ENCODE peak calls at places on chromosomes 3 and 15, in ten cellular contexts. F is tibial nerve, S is heart right ventricle, T is GM13977, Q is BE2C, B is tibial artery, W is PC-3, A is endothelial cell, C is right atrium auricular region, L is breast epithelium. V is an unnamed sample.

GRCh38 chr3:167880183-167880582 is 144.7 kb downstream of the SERPINI1 start:
- DNase-seq in C (no peak), W (no peak), L (no peak), F (no peak), B (no peak), S (no peak), Q (no peak), T (no peak), A (no peak), V (no peak)

GRCh38 chr3:46978381-46978780 is 1.1 kb upstream of the NBEAL2 start:
- DNase-seq in A (no peak), B (no peak), W (no peak), S (no peak), F (no peak), C (no peak), Q (no peak), L (no peak), T (no peak), V (no peak)

GRCh38 chr3:52086939-52087675 is 30.7 kb upstream of the DUSP7 start:
- DNase-seq in C (no peak), W (no peak), L (no peak), S (no peak), T (no peak), A (no peak), Q (no peak), F (no peak), B (no peak), V (no peak)

GRCh38 chr15:42065008-42065407 is 29.4 kb downstream of the PLA2G4D start:
- DNase-seq in F (no peak), S (peak; percentile 34), A (no peak), T (no peak), Q (peak; percentile 69), L (no peak), W (peak; percentile 51), B (no peak), C (no peak), V (peak; percentile 72)

GRCh38 chr3:133258358-133258757 is 141.5 kb upstream of the BFSP2 start:
- DNase-seq in F (no peak), A (no peak), L (no peak), Q (no peak), S (no peak), W (peak; percentile 1), T (no peak), C (no peak), B (no peak), V (no peak)

GRCh38 chr3:191775451-191776233 is 314.7 kb downstream of the PYDC2 start:
- DNase-seq in S (no peak), L (no peak), F (no peak), Q (no peak), B (no peak), W (peak; percentile 63), C (no peak), T (no peak), A (no peak), V (no peak)

GRCh38 chr3:43792904-43793303 is 102.2 kb downstream of the ABHD5 start:
- DNase-seq in A (no peak), T (no peak), F (no peak), L (no peak), W (peak; percentile 8), S (no peak), C (no peak), Q (no peak), B (no peak), V (peak; percentile 40)

GRCh38 chr15:70314652-70315051 is 216.9 kb upstream of the TLE3 start:
- DNase-seq in L (no peak), Q (no peak), T (no peak), S (no peak), A (no peak), C (no peak), B (no peak), W (no peak), F (no peak), V (no peak)

GRCh38 chr15:89395996-89396395 is 61.4 kb upstream of the POLG start:
- DNase-seq in Q (no peak), C (no peak), A (no peak), F (no peak), S (no peak), W (peak; percentile 13), T (no peak), L (no peak), B (no peak), V (no peak)

GRCh38 chr15:63042879-63043340 is 363 bp downstream of the TPM1 start:
- DNase-seq in A (no peak), F (no peak), T (peak; percentile 49), W (no peak), B (no peak), L (no peak), Q (peak; percentile 34), C (no peak), S (no peak), V (no peak)

GRCh38 chr3:131348911-131349310 is 32.7 kb upstream of the NUDT16 start:
- DNase-seq in A (no peak), F (no peak), W (peak; percentile 90), Q (no peak), L (no peak), B (no peak), S (no peak), T (no peak), C (no peak), V (no peak)

GRCh38 chr15:28953573-28954195 is 67.9 kb downstream of the APBA2 start:
- DNase-seq in A (no peak), L (no peak), W (no peak), Q (no peak), B (no peak), F (no peak), S (no peak), C (peak; percentile 18), T (no peak), V (peak; percentile 59)

GRCh38 chr15:47917881-47918280 is 200.6 kb downstream of the SEMA6D start:
- DNase-seq in T (no peak), Q (no peak), B (no peak), A (no peak), L (no peak), S (no peak), F (no peak), W (no peak), C (no peak), V (no peak)

GRCh38 chr3:87624860-87625259 is 348.5 kb upstream of the POU1F1 start:
- DNase-seq in A (no peak), C (no peak), Q (no peak), W (no peak), F (no peak), L (no peak), T (no peak), S (no peak), B (no peak), V (no peak)

GRCh38 chr3:52195823-52196331 is 2.1 kb upstream of the ALAS1 start:
- DNase-seq in W (peak; percentile 44), C (no peak), B (peak; percentile 32), S (no peak), L (no peak), A (no peak), T (no peak), F (no peak), Q (no peak), V (no peak)

GRCh38 chr3:18885612-18886011 is 262.7 kb upstream of the KCNH8 start:
- DNase-seq in C (no peak), T (no peak), F (no peak), S (no peak), Q (no peak), B (no peak), L (no peak), A (no peak), W (no peak), V (no peak)

GRCh38 chr3:18890459-18890858 is 257.9 kb upstream of the KCNH8 start:
- DNase-seq in B (no peak), L (no peak), F (no peak), W (peak; percentile 41), C (no peak), Q (no peak), T (no peak), S (no peak), A (no peak), V (no peak)

GRCh38 chr3:18891641-18892040 is 256.7 kb upstream of the KCNH8 start:
- DNase-seq in A (no peak), Q (no peak), W (no peak), F (no peak), S (no peak), C (no peak), T (no peak), B (no peak), L (no peak), V (no peak)

GRCh38 chr3:18883553-18883952 is 264.8 kb upstream of the KCNH8 start:
- DNase-seq in Q (no peak), C (no peak), F (no peak), T (no peak), A (no peak), S (no peak), B (no peak), W (no peak), L (no peak), V (no peak)

GRCh38 chr3:18888370-18888769 is 259.9 kb upstream of the KCNH8 start:
- DNase-seq in S (no peak), C (no peak), B (no peak), T (no peak), F (no peak), A (no peak), W (peak; percentile 23), L (no peak), Q (no peak), V (no peak)
- TF ChIP-seq CTCF in S (no peak), C (no peak), B (no peak), T (no peak), F (no peak), A (no peak), W (peak; percentile 46), L (no peak), Q (no peak), V (no peak)

GRCh38 chr3:71022552-71023335 is 560.8 kb downstream of the FOXP1 start:
- DNase-seq in A (peak; percentile 42), L (no peak), T (no peak), F (no peak), Q (no peak), S (no peak), B (no peak), C (no peak), W (peak; percentile 59), V (no peak)
- TF ChIP-seq CTCF in A (no peak), L (no peak), T (peak; percentile 4), F (no peak), Q (peak; percentile 62), S (no peak), B (no peak), C (no peak), W (peak; percentile 65), V (peak; percentile 28)

GRCh38 chr15:79364571-79365240 is 53.8 kb downstream of the TMED3 start:
- DNase-seq in Q (peak; percentile 66), C (no peak), F (no peak), S (no peak), W (no peak), T (no peak), A (no peak), L (no peak), B (no peak), V (no peak)
- TF ChIP-seq CTCF in Q (peak; percentile 89), C (no peak), F (no peak), S (no peak), W (no peak), T (no peak), A (no peak), L (no peak), B (no peak), V (no peak)

DNA sequence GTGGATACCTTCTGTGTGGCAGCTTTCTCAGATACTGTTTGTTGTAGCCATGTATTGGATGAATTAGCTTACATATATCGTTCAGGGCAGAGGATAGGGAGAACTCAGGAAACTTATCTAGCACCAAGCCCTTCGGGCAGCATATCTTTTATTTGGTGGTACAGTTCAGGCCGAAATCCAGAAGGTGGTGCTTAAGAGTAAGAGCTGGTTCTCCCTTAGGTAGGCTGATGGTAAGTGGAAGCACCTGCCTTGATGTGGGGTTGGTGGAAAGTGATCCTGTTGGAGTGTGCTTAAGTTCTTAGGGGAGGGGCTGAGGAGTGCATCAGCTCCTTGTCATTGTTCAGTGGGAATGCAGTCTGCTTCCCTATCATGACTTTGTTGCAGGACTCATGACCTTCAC is 187.5 kb downstream of the DOCK3 start:
- DNase-seq in C (no peak), Q (no peak), A (no peak), B (no peak), S (no peak), T (no peak), F (no peak), L (no peak), W (peak; percentile 17), V (no peak)
- TF ChIP-seq CTCF in C (no peak), Q (no peak), A (no peak), B (no peak), S (no peak), T (no peak), F (no peak), L (no peak), W (peak; percentile 27), V (no peak)

V was measured in osteocyte.